ENCODE peak calls at places on chromosomes 1 and 21, in seven cellular contexts. One of them, this sample, is unnamed.

GRCh38 chr1:202625416-202626360 is 84.6 kb downstream of the SYT2 start:
- DNase-seq in PC-3: peak; percentile 53
- DNase-seq in stimulated activated CD8-positive, alpha-beta memory T cell treated with anti-CD3 and anti-CD28 coated beads, Interleukin-4, amount 100 ng/mL, for 1 hour: peak; percentile 19
- DNase-seq in memory B cell: peak; percentile 42
- DNase-seq in SW 1271: peak; percentile 18
- DNase-seq in NCI-H1436: peak; percentile 75
- DNase-seq in stimulated activated CD4-positive, alpha-beta T cell treated with anti-CD3 and anti-CD28 coated beads, Interleukin-2, amount 100 ng/mL, for 48 hours: peak; percentile 33
- DNase-seq in this sample: peak; percentile 51

GRCh38 chr1:216183427-216183826 is 239.8 kb downstream of the USH2A start:
- DNase-seq in PC-3: no peak
- DNase-seq in stimulated activated CD8-positive, alpha-beta memory T cell treated with anti-CD3 and anti-CD28 coated beads, Interleukin-4, amount 100 ng/mL, for 1 hour: no peak
- DNase-seq in memory B cell: no peak
- DNase-seq in SW 1271: no peak
- DNase-seq in NCI-H1436: peak; percentile 53
- DNase-seq in stimulated activated CD4-positive, alpha-beta T cell treated with anti-CD3 and anti-CD28 coated beads, Interleukin-2, amount 100 ng/mL, for 48 hours: no peak
- DNase-seq in this sample: no peak

GRCh38 chr21:20459838-20460237 is 538.4 kb upstream of the NCAM2 start:
- DNase-seq in PC-3: peak; percentile 62
- DNase-seq in stimulated activated CD8-positive, alpha-beta memory T cell treated with anti-CD3 and anti-CD28 coated beads, Interleukin-4, amount 100 ng/mL, for 1 hour: no peak
- DNase-seq in memory B cell: no peak
- DNase-seq in SW 1271: no peak
- DNase-seq in NCI-H1436: no peak
- DNase-seq in stimulated activated CD4-positive, alpha-beta T cell treated with anti-CD3 and anti-CD28 coated beads, Interleukin-2, amount 100 ng/mL, for 48 hours: no peak
- DNase-seq in this sample: no peak

GRCh38 chr1:209344146-209344545 is 239.4 kb upstream of the CAMK1G start:
- DNase-seq in PC-3: no peak
- DNase-seq in stimulated activated CD8-positive, alpha-beta memory T cell treated with anti-CD3 and anti-CD28 coated beads, Interleukin-4, amount 100 ng/mL, for 1 hour: no peak
- DNase-seq in memory B cell: no peak
- DNase-seq in SW 1271: no peak
- DNase-seq in NCI-H1436: no peak
- DNase-seq in stimulated activated CD4-positive, alpha-beta T cell treated with anti-CD3 and anti-CD28 coated beads, Interleukin-2, amount 100 ng/mL, for 48 hours: no peak
- DNase-seq in this sample: no peak

GRCh38 chr1:149845416-149845815 is 54.0 kb upstream of the BOLA1 start:
- DNase-seq in PC-3: no peak
- DNase-seq in stimulated activated CD8-positive, alpha-beta memory T cell treated with anti-CD3 and anti-CD28 coated beads, Interleukin-4, amount 100 ng/mL, for 1 hour: no peak
- DNase-seq in memory B cell: no peak
- DNase-seq in SW 1271: no peak
- DNase-seq in NCI-H1436: no peak
- DNase-seq in stimulated activated CD4-positive, alpha-beta T cell treated with anti-CD3 and anti-CD28 coated beads, Interleukin-2, amount 100 ng/mL, for 48 hours: no peak
- DNase-seq in this sample: no peak

GRCh38 chr1:117815105-117815812 is 114.2 kb downstream of the GDAP2 start:
- DNase-seq in PC-3: peak; percentile 57
- DNase-seq in stimulated activated CD8-positive, alpha-beta memory T cell treated with anti-CD3 and anti-CD28 coated beads, Interleukin-4, amount 100 ng/mL, for 1 hour: no peak
- DNase-seq in memory B cell: no peak
- DNase-seq in SW 1271: no peak
- DNase-seq in NCI-H1436: no peak
- DNase-seq in stimulated activated CD4-positive, alpha-beta T cell treated with anti-CD3 and anti-CD28 coated beads, Interleukin-2, amount 100 ng/mL, for 48 hours: no peak
- DNase-seq in this sample: no peak

GRCh38 chr1:173187838-173188237 is 19.3 kb downstream of the TNFSF4 start:
- DNase-seq in PC-3: peak; percentile 50
- DNase-seq in stimulated activated CD8-positive, alpha-beta memory T cell treated with anti-CD3 and anti-CD28 coated beads, Interleukin-4, amount 100 ng/mL, for 1 hour: no peak
- DNase-seq in memory B cell: no peak
- DNase-seq in SW 1271: no peak
- DNase-seq in NCI-H1436: no peak
- DNase-seq in stimulated activated CD4-positive, alpha-beta T cell treated with anti-CD3 and anti-CD28 coated beads, Interleukin-2, amount 100 ng/mL, for 48 hours: no peak
- DNase-seq in this sample: no peak

GRCh38 chr1:205690122-205690756 is 9.9 kb upstream of the SLC45A3 start:
- DNase-seq in PC-3: no peak
- DNase-seq in stimulated activated CD8-positive, alpha-beta memory T cell treated with anti-CD3 and anti-CD28 coated beads, Interleukin-4, amount 100 ng/mL, for 1 hour: no peak
- DNase-seq in memory B cell: no peak
- DNase-seq in SW 1271: no peak
- DNase-seq in NCI-H1436: no peak
- DNase-seq in stimulated activated CD4-positive, alpha-beta T cell treated with anti-CD3 and anti-CD28 coated beads, Interleukin-2, amount 100 ng/mL, for 48 hours: no peak
- DNase-seq in this sample: no peak

This sample was measured in NCI-H1092 treated with DMSO at 0.1 percent for 48 hours.